ENCODE peak calls at places on chromosomes 11 and 22, in eight cellular contexts. One of them, this sample, is unnamed.

GRCh38 chr11:35836185-35836584 is 107.7 kb upstream of the LDLRAD3 start:
- DNase-seq in dorsolateral prefrontal cortex: no peak
- DNase-seq in colonic mucosa: no peak
- DNase-seq in H9: no peak
- DNase-seq in right atrium auricular region: no peak
- DNase-seq in astrocyte: no peak
- DNase-seq in lower lobe of right lung: no peak
- DNase-seq in cardiac muscle cell: no peak
- DNase-seq in this sample: peak; percentile 81

GRCh38 chr11:84234011-84234410 is 947.8 kb upstream of the CCDC90B start:
- DNase-seq in dorsolateral prefrontal cortex: no peak
- DNase-seq in cardiac muscle cell: no peak
- DNase-seq in lower lobe of right lung: no peak
- DNase-seq in right atrium auricular region: no peak
- DNase-seq in H9: no peak
- DNase-seq in colonic mucosa: no peak
- DNase-seq in astrocyte: no peak
- DNase-seq in this sample: no peak

GRCh38 chr11:30608534-30608933 is 22.4 kb upstream of the MPPED2 start:
- DNase-seq in dorsolateral prefrontal cortex: no peak
- DNase-seq in astrocyte: no peak
- DNase-seq in right atrium auricular region: no peak
- DNase-seq in lower lobe of right lung: no peak
- DNase-seq in cardiac muscle cell: no peak
- DNase-seq in H9: no peak
- DNase-seq in colonic mucosa: no peak
- DNase-seq in this sample: no peak

GRCh38 chr11:60974726-60975125 is 3.2 kb downstream of the CD6 start:
- DNase-seq in lower lobe of right lung: no peak
- DNase-seq in right atrium auricular region: no peak
- DNase-seq in astrocyte: no peak
- DNase-seq in colonic mucosa: no peak
- DNase-seq in dorsolateral prefrontal cortex: peak; percentile 59
- DNase-seq in cardiac muscle cell: no peak
- DNase-seq in H9: no peak
- DNase-seq in this sample: no peak

GRCh38 chr22:44244265-44244822 is 63.6 kb downstream of the PARVG start:
- DNase-seq in H9: no peak
- DNase-seq in colonic mucosa: no peak
- DNase-seq in cardiac muscle cell: no peak
- DNase-seq in dorsolateral prefrontal cortex: no peak
- DNase-seq in right atrium auricular region: peak; percentile 18
- DNase-seq in astrocyte: no peak
- DNase-seq in lower lobe of right lung: no peak
- DNase-seq in this sample: no peak

GRCh38 chr11:125955856-125956255 is 10.0 kb downstream of the VSIG10L2 start:
- DNase-seq in colonic mucosa: no peak
- DNase-seq in cardiac muscle cell: no peak
- DNase-seq in H9: no peak
- DNase-seq in lower lobe of right lung: no peak
- DNase-seq in dorsolateral prefrontal cortex: no peak
- DNase-seq in astrocyte: no peak
- DNase-seq in right atrium auricular region: no peak
- DNase-seq in this sample: no peak

GRCh38 chr11:2743427-2744110 is 43.8 kb upstream of the KCNQ1OT1 start:
- DNase-seq in astrocyte: no peak
- DNase-seq in cardiac muscle cell: no peak
- DNase-seq in dorsolateral prefrontal cortex: peak; percentile 32
- DNase-seq in right atrium auricular region: no peak
- DNase-seq in colonic mucosa: no peak
- DNase-seq in lower lobe of right lung: peak; percentile 35
- DNase-seq in H9: no peak
- DNase-seq in this sample: no peak

GRCh38 chr11:47378011-47378835 is at the start of gene SPI1:
- DNase-seq in lower lobe of right lung: peak; percentile 91
- DNase-seq in right atrium auricular region: peak; percentile 80
- DNase-seq in colonic mucosa: peak; percentile 49
- DNase-seq in dorsolateral prefrontal cortex: no peak
- DNase-seq in H9: no peak
- DNase-seq in cardiac muscle cell: peak; percentile 49
- DNase-seq in astrocyte: no peak
- DNase-seq in this sample: peak; percentile 81

GRCh38 chr22:19448076-19448607 is 631 bp upstream of the C22orf39 start:
- DNase-seq in right atrium auricular region: no peak
- DNase-seq in dorsolateral prefrontal cortex: no peak
- DNase-seq in cardiac muscle cell: peak; percentile 67
- DNase-seq in astrocyte: peak; percentile 48
- DNase-seq in H9: peak; percentile 47
- DNase-seq in lower lobe of right lung: no peak
- DNase-seq in colonic mucosa: peak; percentile 52
- DNase-seq in this sample: peak; percentile 55

GRCh38 chr11:100932474-100933100 is 197.0 kb downstream of the PGR start:
- DNase-seq in H9: no peak
- DNase-seq in lower lobe of right lung: no peak
- DNase-seq in right atrium auricular region: no peak
- DNase-seq in colonic mucosa: no peak
- DNase-seq in dorsolateral prefrontal cortex: no peak
- DNase-seq in cardiac muscle cell: no peak
- DNase-seq in astrocyte: no peak
- DNase-seq in this sample: no peak

GRCh38 chr22:34587357-34588356 is 478.3 kb upstream of the ISX start:
- DNase-seq in lower lobe of right lung: no peak
- DNase-seq in H9: no peak
- DNase-seq in colonic mucosa: no peak
- DNase-seq in right atrium auricular region: no peak
- DNase-seq in cardiac muscle cell: peak; percentile 28
- DNase-seq in dorsolateral prefrontal cortex: no peak
- DNase-seq in astrocyte: no peak
- DNase-seq in this sample: peak; percentile 37

GRCh38 chr11:71426413-71426812 is 21.8 kb downstream of the DHCR7 start:
- DNase-seq in dorsolateral prefrontal cortex: no peak
- DNase-seq in cardiac muscle cell: no peak
- DNase-seq in colonic mucosa: no peak
- DNase-seq in right atrium auricular region: no peak
- DNase-seq in H9: no peak
- DNase-seq in lower lobe of right lung: no peak
- DNase-seq in astrocyte: no peak
- DNase-seq in this sample: no peak
- TF ChIP-seq CTCF in dorsolateral prefrontal cortex: no peak
- TF ChIP-seq CTCF in cardiac muscle cell: no peak
- TF ChIP-seq CTCF in colonic mucosa: no peak
- TF ChIP-seq CTCF in right atrium auricular region: no peak
- TF ChIP-seq CTCF in H9: no peak
- TF ChIP-seq CTCF in lower lobe of right lung: no peak
- TF ChIP-seq CTCF in astrocyte: no peak
- TF ChIP-seq CTCF in this sample: no peak

DNA sequence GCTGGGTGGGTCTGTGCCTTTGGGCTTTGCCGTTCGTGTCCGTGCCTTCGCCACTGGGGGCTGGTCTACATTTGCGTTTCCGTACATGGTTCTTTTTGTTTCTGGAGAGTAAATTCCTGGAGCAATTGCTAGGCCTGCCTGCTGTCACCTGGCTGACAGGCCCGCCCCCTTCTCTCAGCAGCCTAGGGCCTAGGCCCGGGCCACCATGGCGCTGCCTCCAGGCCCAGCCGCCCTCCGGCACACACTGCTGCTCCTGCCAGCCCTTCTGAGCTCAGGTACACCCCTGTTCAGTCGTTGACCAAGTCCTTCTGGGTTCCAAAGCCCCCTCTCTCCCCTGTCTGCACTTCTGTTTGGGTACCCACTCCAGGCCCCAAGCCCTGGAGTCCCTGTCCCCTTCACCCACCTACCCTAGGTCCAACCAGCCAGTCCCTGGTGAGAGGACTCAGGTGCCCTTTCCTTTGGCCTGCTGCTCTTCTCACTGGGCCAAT is 649 bp downstream of the TMEM25 start:
- DNase-seq in dorsolateral prefrontal cortex: no peak
- DNase-seq in right atrium auricular region: no peak
- DNase-seq in lower lobe of right lung: no peak
- DNase-seq in astrocyte: no peak
- DNase-seq in cardiac muscle cell: no peak
- DNase-seq in colonic mucosa: no peak
- DNase-seq in H9: no peak
- DNase-seq in this sample: no peak
- H3K27ac ChIP-seq in dorsolateral prefrontal cortex: peak overlapping the region; percentile 83
- H3K27ac ChIP-seq in right atrium auricular region: peak overlapping the region; percentile 70
- H3K27ac ChIP-seq in lower lobe of right lung: peak overlapping the region; percentile 78
- H3K27ac ChIP-seq in astrocyte: no peak overlapping the region
- H3K27ac ChIP-seq in cardiac muscle cell: peak overlapping the region; percentile 57
- H3K27ac ChIP-seq in colonic mucosa: no peak overlapping the region
- H3K27ac ChIP-seq in H9: no peak overlapping the region
- H3K27ac ChIP-seq in this sample: peak overlapping the region; percentile 57

DNA sequence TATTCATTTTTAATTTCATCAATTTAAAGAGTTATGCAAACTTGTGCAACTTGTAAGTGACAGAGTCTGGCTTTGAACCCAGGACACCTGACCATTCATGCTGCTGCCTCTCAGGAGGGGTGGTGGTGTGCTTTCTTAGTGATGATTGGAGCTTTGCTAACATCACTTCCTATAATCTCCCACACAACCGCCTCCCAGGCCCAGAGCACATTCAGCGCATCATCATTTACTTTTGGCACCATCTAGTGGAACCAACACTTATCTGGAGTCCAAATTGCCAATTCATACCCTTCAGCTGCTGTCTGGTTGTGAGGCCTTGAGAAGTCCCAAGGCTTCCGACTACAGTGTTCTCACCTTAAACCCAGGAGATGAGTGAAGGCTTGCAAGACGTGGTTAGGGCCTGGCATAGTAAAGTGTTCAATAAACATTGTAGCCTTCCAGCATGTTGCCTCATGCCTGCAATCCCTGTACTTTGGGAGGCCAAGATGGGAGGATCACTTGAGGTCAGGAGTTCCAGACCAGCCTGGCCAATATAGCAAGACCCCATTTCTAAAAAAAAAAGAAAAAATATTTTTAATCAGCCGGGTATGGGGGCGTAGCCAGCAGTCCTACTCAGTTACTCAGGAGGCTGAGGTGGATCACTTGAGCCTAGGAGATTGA is 1.1 kb upstream of the TTLL1 start:
- DNase-seq in H9: no peak
- DNase-seq in right atrium auricular region: peak; percentile 72
- DNase-seq in astrocyte: peak; percentile 83
- DNase-seq in lower lobe of right lung: peak; percentile 62
- DNase-seq in colonic mucosa: peak; percentile 60
- DNase-seq in cardiac muscle cell: no peak
- DNase-seq in dorsolateral prefrontal cortex: no peak
- DNase-seq in this sample: peak; percentile 39
- TF ChIP-seq CTCF in H9: no peak
- TF ChIP-seq CTCF in right atrium auricular region: peak; percentile 56
- TF ChIP-seq CTCF in astrocyte: peak; percentile 43
- TF ChIP-seq CTCF in lower lobe of right lung: peak; percentile 36
- TF ChIP-seq CTCF in colonic mucosa: no peak
- TF ChIP-seq CTCF in cardiac muscle cell: peak; percentile 46
- TF ChIP-seq CTCF in dorsolateral prefrontal cortex: peak; percentile 53
- TF ChIP-seq CTCF in this sample: peak; percentile 36

DNA sequence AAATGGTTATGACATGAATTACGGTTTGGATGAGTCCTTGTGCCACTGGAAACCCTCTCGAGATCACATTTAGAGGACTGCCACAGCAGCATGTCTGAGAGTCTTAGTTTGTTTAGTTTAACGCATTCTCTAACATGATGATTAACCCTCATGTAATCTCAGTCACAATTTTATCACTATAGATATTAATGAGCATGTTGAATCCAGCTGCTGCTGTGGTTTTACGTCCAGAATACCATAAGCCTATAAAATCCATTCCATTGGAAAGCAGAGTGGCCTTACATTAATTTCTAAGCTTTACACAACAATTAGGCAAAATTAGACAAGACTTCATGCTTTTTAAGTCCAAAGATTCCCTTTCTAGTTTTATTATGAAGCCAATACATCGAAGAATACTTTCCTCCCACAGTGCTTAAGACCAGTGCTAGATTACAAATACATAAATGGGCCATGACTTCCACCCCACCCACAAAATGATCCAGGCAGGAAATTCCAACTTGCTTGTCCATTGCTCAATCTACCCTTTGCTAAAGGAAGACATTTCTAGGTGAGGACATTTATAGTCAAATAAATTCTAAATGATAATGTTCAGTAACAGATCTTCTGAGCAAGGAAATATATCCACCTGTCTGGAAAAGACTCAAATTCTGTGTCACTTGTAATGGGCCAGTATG is 3.5 kb upstream of the ELMOD1 start:
- DNase-seq in right atrium auricular region: no peak
- DNase-seq in cardiac muscle cell: no peak
- DNase-seq in H9: no peak
- DNase-seq in lower lobe of right lung: no peak
- DNase-seq in colonic mucosa: no peak
- DNase-seq in astrocyte: peak; percentile 64
- DNase-seq in dorsolateral prefrontal cortex: no peak
- DNase-seq in this sample: no peak
- H3K27ac ChIP-seq in right atrium auricular region: no peak overlapping the region
- H3K27ac ChIP-seq in cardiac muscle cell: no peak overlapping the region
- H3K27ac ChIP-seq in H9: no peak overlapping the region
- H3K27ac ChIP-seq in lower lobe of right lung: no peak overlapping the region
- H3K27ac ChIP-seq in colonic mucosa: no peak overlapping the region
- H3K27ac ChIP-seq in astrocyte: no peak overlapping the region
- H3K27ac ChIP-seq in dorsolateral prefrontal cortex: no peak overlapping the region
- H3K27ac ChIP-seq in this sample: no peak overlapping the region

GRCh38 chr22:32204856-32205722 is at the start of gene RFPL2:
- DNase-seq in H9: peak; percentile 89
- DNase-seq in right atrium auricular region: no peak
- DNase-seq in cardiac muscle cell: peak; percentile 90
- DNase-seq in colonic mucosa: no peak
- DNase-seq in astrocyte: peak; percentile 9
- DNase-seq in lower lobe of right lung: peak; percentile 69
- DNase-seq in dorsolateral prefrontal cortex: no peak
- DNase-seq in this sample: peak; percentile 42
- TF ChIP-seq CTCF in H9: no peak
- TF ChIP-seq CTCF in right atrium auricular region: no peak
- TF ChIP-seq CTCF in cardiac muscle cell: no peak
- TF ChIP-seq CTCF in colonic mucosa: no peak
- TF ChIP-seq CTCF in astrocyte: no peak
- TF ChIP-seq CTCF in lower lobe of right lung: no peak
- TF ChIP-seq CTCF in dorsolateral prefrontal cortex: no peak
- TF ChIP-seq CTCF in this sample: no peak

DNA sequence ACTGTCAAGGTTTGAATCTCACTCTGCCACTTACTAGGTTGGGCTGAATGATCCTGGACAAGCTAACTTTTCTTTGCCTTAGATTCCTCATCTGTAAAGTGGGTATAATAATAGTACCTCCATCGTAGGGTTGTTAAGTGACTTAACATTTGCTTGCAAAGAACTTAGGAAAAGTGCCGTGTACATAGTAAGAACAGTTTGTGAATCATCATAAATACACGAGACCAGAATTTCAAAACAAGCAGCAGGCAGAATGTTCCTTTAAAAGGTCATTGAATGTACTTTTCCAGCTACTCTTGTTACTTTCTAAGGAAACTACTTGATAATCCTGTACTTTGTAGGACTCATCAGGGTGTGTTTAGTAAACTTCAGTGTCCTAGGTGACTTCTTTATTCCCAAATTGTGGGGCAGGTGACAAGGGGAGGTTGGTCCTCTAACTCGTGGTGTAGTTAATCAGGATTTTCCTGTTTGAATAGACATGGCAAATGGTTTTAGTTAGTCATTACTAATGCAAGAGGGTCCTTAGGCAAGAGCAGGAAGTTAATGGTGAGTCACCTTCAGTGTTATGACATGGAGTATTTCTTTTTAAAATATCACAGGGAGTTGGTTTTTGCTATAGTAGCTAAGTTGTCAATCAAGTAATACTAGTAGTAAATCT is 67.9 kb downstream of the YAP1 start:
- DNase-seq in right atrium auricular region: no peak
- DNase-seq in astrocyte: peak; percentile 91
- DNase-seq in cardiac muscle cell: no peak
- DNase-seq in lower lobe of right lung: no peak
- DNase-seq in dorsolateral prefrontal cortex: no peak
- DNase-seq in colonic mucosa: no peak
- DNase-seq in H9: no peak
- DNase-seq in this sample: no peak
- H3K27ac ChIP-seq in right atrium auricular region: no peak overlapping the region
- H3K27ac ChIP-seq in astrocyte: peak overlapping the region; percentile 76
- H3K27ac ChIP-seq in cardiac muscle cell: peak overlapping the region; percentile 65
- H3K27ac ChIP-seq in lower lobe of right lung: peak overlapping the region; percentile 39
- H3K27ac ChIP-seq in dorsolateral prefrontal cortex: no peak overlapping the region
- H3K27ac ChIP-seq in colonic mucosa: peak overlapping the region; percentile 36
- H3K27ac ChIP-seq in H9: no peak overlapping the region
- H3K27ac ChIP-seq in this sample: no peak overlapping the region